ENCODE peak calls at places on chromosomes 2 and 18, in ten cellular contexts. Z, I, G, D, K, V, B, E, S and Q are unnamed samples.

GRCh38 chr2:13682878-13683277 is 949.6 kb upstream of the LRATD1 start:
- DNase-seq in Z (peak; percentile 66), I (no peak), G (peak; percentile 88), D (no peak), K (no peak), V (peak; percentile 33), B (no peak), E (no peak), S (peak; percentile 82), Q (peak; percentile 84)

GRCh38 chr18:7877609-7878008 is 310.5 kb downstream of the PTPRM start:
- DNase-seq in Z (no peak), I (no peak), G (peak; percentile 85), D (no peak), K (peak; percentile 24), V (no peak), B (no peak), E (no peak), S (no peak), Q (no peak)

GRCh38 chr2:141942006-141942789 is 188.6 kb downstream of the LRP1B start:
- DNase-seq in Z (no peak), I (no peak), G (no peak), D (no peak), K (no peak), V (no peak), B (no peak), E (no peak), S (no peak), Q (no peak)

GRCh38 chr2:6423131-6423530 is 442.6 kb downstream of the CMPK2 start:
- DNase-seq in Z (no peak), I (no peak), G (no peak), D (no peak), K (no peak), V (no peak), B (no peak), E (no peak), S (no peak), Q (peak; percentile 27)

GRCh38 chr2:231710751-231711676 is 2.7 kb downstream of the PTMA start:
- DNase-seq in Z (no peak), I (no peak), G (no peak), D (peak; percentile 12), K (no peak), V (peak; percentile 35), B (peak; percentile 20), E (no peak), S (no peak), Q (peak; percentile 15)

GRCh38 chr2:240925191-240925575 is 19.0 kb downstream of the CROCC2 start:
- DNase-seq in Z (no peak), I (no peak), G (no peak), D (no peak), K (no peak), V (no peak), B (no peak), E (no peak), S (peak; percentile 62), Q (no peak)

GRCh38 chr2:30339071-30339470 is 107.7 kb downstream of the LBH start:
- DNase-seq in Z (no peak), I (no peak), G (no peak), D (no peak), K (no peak), V (no peak), B (no peak), E (no peak), S (no peak), Q (no peak)

GRCh38 chr2:160590664-160591063 is 97.1 kb upstream of the RBMS1 start:
- DNase-seq in Z (no peak), I (no peak), G (no peak), D (no peak), K (no peak), V (no peak), B (no peak), E (no peak), S (no peak), Q (no peak)

GRCh38 chr2:164389411-164389810 is 231.9 kb downstream of the GRB14 start:
- DNase-seq in Z (no peak), I (no peak), G (no peak), D (no peak), K (no peak), V (no peak), B (no peak), E (no peak), S (no peak), Q (no peak)